ENCODE peak calls at places on chromosome 1, in ten cellular contexts. M is B cell, W is glutamatergic neuron, P is HFFc6, A is endothelial cell, L is IMR-90, Y is HFF-Myc, S is A549, Q is endothelial cell of umbilical vein, G is brain microvascular endothelial cell. E is an unnamed sample.

GRCh38 chr1:225866061-225866844 is 15.9 kb downstream of the TMEM63A start:
- DNase-seq in L (peak), M (peak), W (no peak), S (no peak), A (no peak), P (peak), Y (no peak), Q (peak), G (peak), E (no peak)

GRCh38 chr1:50163674-50164073 is 55.0 kb downstream of the ELAVL4 start:
- DNase-seq in G (no peak), A (no peak), P (no peak), S (no peak), Y (no peak), M (no peak), L (no peak), W (no peak), Q (no peak), E (no peak)

GRCh38 chr1:119687391-119688079 is 24.2 kb upstream of the PHGDH start:
- DNase-seq in A (no peak), M (no peak), W (no peak), Q (no peak), P (no peak), L (no peak), G (no peak), S (no peak), Y (no peak), E (no peak)

GRCh38 chr1:37841652-37842051 is 17.7 kb downstream of the MTF1 start:
- DNase-seq in Y (no peak), P (no peak), M (no peak), S (no peak), L (no peak), Q (no peak), G (no peak), A (no peak), W (no peak), E (no peak)

GRCh38 chr1:102586022-102586421 is 522.3 kb downstream of the COL11A1 start:
- DNase-seq in W (no peak), G (no peak), A (no peak), Y (no peak), P (no peak), L (no peak), S (no peak), Q (no peak), M (no peak), E (no peak)

GRCh38 chr1:107870691-107871090 is 94.3 kb downstream of the VAV3 start:
- DNase-seq in L (no peak), A (no peak), Y (no peak), G (peak), W (no peak), M (no peak), S (no peak), P (no peak), Q (peak), E (no peak)

GRCh38 chr1:20634065-20634593 is 871 bp downstream of the PINK1 start:
- DNase-seq in Y (no peak), W (no peak), Q (no peak), P (no peak), M (no peak), S (no peak), L (no peak), A (no peak), G (no peak), E (no peak)

GRCh38 chr1:152167835-152168534 is 9.0 kb upstream of the RPTN start:
- DNase-seq in L (peak), W (no peak), Y (peak), S (no peak), M (no peak), P (peak), Q (no peak), G (peak), A (no peak), E (no peak)

GRCh38 chr1:84164567-84165021 is 20.5 kb downstream of the PRKACB start:
- DNase-seq in M (no peak), L (no peak), Q (no peak), W (no peak), G (no peak), Y (no peak), A (no peak), P (no peak), S (no peak), E (no peak)

GRCh38 chr1:204326891-204327290 is 32.8 kb downstream of the PLEKHA6 start:
- DNase-seq in M (no peak), Y (no peak), L (peak), W (no peak), Q (no peak), A (no peak), P (no peak), G (no peak), S (no peak), E (no peak)

GRCh38 chr1:39566441-39567137 is 10.0 kb downstream of the PABPC4 start:
- DNase-seq in M (no peak), P (no peak), G (no peak), S (no peak), A (no peak), W (no peak), Q (no peak), Y (no peak), L (no peak), E (no peak)

GRCh38 chr1:145720878-145721671 is 1.8 kb downstream of the CD160 start:
- DNase-seq in Q (peak), M (peak), L (peak), G (peak), Y (no peak), S (peak), W (peak), P (peak), A (peak), E (peak)
- TF ChIP-seq CTCF in Q (peak), M (peak), L (peak), G (peak), Y (peak), S (peak), W (peak), P (peak), A (peak), E (peak)

DNA sequence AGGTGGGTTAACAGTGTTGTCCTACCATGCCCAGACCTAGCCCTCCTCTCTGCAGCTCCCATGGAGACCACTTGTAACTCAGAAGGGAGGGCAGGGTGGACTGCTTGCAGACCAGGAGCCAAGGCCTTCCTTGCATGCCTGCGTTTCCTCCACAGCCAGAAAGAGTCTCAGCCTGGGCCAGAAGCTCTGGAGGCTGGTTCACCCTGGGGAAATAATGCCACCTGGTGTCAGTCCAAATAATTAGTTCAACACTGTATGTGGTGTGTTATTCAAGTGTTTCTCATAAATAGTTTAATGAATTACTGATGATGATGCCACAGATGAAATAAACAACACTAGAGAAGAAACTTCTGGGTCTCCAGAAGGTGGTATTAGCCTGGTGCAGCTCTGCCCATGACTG is 16.9 kb upstream of the VANGL1 start:
- DNase-seq in M (no peak), Q (no peak), G (no peak), A (no peak), S (no peak), W (no peak), Y (no peak), L (no peak), P (no peak), E (no peak)
- TF ChIP-seq CTCF in M (no peak), Q (no peak), G (no peak), A (no peak), S (no peak), W (no peak), Y (no peak), L (no peak), P (peak), E (no peak)

GRCh38 chr1:94396356-94396755 is 21.8 kb upstream of the ABCD3 start:
- DNase-seq in S (no peak), G (no peak), Q (no peak), M (no peak), A (peak), P (no peak), L (no peak), Y (no peak), W (peak), E (no peak)
- TF ChIP-seq CTCF in S (no peak), G (peak), Q (no peak), M (no peak), A (no peak), P (peak), L (no peak), Y (peak), W (no peak), E (peak)

GRCh38 chr1:231720652-231721325 is 94.2 kb downstream of the DISC1 start:
- DNase-seq in S (no peak), A (no peak), G (no peak), Y (no peak), P (no peak), L (no peak), M (no peak), W (no peak), Q (no peak), E (no peak)

GRCh38 chr1:231724041-231724440 is 97.5 kb downstream of the DISC1 start:
- DNase-seq in W (no peak), S (no peak), M (no peak), A (no peak), G (no peak), Q (no peak), L (no peak), Y (no peak), P (no peak), E (no peak)

GRCh38 chr1:231727171-231727570 is 100.6 kb downstream of the DISC1 start:
- DNase-seq in G (no peak), L (no peak), S (no peak), M (no peak), A (no peak), W (no peak), P (no peak), Q (no peak), Y (peak), E (no peak)

GRCh38 chr1:231723146-231723545 is 96.6 kb downstream of the DISC1 start:
- DNase-seq in A (no peak), W (no peak), L (no peak), Y (no peak), P (no peak), Q (peak), G (no peak), S (no peak), M (no peak), E (no peak)

DNA sequence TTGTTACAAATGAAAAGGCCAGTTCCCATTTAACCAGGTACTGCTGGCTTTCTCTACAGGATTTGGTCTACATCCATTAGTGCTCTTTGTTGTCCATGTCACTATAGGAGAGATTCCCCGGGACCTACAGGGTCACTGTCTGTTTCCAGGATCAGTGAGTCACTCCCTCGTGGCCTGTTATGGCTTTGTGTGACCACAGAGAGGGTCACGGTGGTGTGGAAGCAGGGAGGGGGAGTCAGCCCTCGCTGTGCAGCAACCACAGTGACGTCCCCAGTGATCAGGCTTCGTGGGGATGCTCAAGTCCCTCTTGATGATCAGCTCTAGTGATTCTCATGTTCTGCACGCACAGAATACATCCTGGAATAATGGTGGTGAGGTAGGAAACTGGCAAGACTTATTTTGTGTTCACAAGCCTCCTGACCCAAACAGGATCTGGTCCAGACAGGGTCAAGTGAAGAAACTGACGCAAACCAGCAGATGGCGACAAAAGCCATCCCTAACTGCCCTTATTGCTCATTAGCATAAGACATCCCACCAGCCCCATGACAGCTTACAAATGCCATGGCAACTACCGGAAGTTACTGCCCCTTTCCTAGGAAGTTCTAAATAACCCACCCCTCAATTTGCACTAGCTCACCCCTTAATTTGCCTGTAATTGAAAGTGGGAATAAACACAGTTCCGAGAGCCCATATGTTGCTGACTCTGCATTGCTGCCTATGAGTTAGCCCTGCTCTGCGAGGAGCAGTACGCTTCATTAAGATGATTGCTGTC is 98.5 kb downstream of the DISC1 start:
- DNase-seq in W (peak), S (peak), L (peak), M (no peak), A (peak), Y (peak), G (peak), P (peak), Q (peak), E (no peak)
- TF ChIP-seq CTCF in W (peak), S (peak), L (peak), M (no peak), A (peak), Y (peak), G (peak), P (peak), Q (peak), E (peak)